ENCODE peak calls at places on chromosome 13, in nine cellular contexts. Z is tibial nerve, L is ovary, Y is A549, J is H1, W is transverse colon, K is stomach, M is SK-N-SH, V is suprapubic skin. D is an unnamed sample.

GRCh38 chr13:21435710-21436151 is 23.4 kb downstream of the ZDHHC20 start:
- DNase-seq in Z (no peak), L (no peak), Y (peak; percentile 22), J (no peak), W (peak; percentile 63), K (peak; percentile 68), M (no peak), V (no peak), D (peak; percentile 88)

GRCh38 chr13:44403720-44404063 is 30.1 kb downstream of the SERP2 start:
- DNase-seq in Z (no peak), L (no peak), Y (no peak), J (no peak), W (no peak), K (no peak), M (no peak), V (no peak), D (no peak)

GRCh38 chr13:32426191-32426980 is 1.5 kb downstream of the N4BP2L1 start:
- DNase-seq in Z (no peak), L (no peak), Y (no peak), J (no peak), W (peak; percentile 25), K (no peak), M (no peak), V (no peak), D (no peak)

GRCh38 chr13:45055198-45055901 is 65.0 kb upstream of the GTF2F2 start:
- DNase-seq in Z (no peak), L (no peak), Y (peak; percentile 25), J (no peak), W (peak; percentile 29), K (no peak), M (no peak), V (no peak), D (no peak)

GRCh38 chr13:44765076-44765475 is 188.9 kb upstream of the TSC22D1 start:
- DNase-seq in Z (no peak), L (no peak), Y (no peak), J (no peak), W (peak; percentile 27), K (no peak), M (peak; percentile 45), V (no peak), D (no peak)

GRCh38 chr13:110615322-110616102 is at the start of gene NAXD:
- DNase-seq in Z (peak; percentile 76), L (peak; percentile 94), Y (peak; percentile 99), J (peak; percentile 91), W (peak; percentile 94), K (peak; percentile 95), M (peak; percentile 99), V (peak; percentile 93), D (peak; percentile 96)

GRCh38 chr13:57630661-57631606 is 610 bp upstream of the PCDH17 start:
- DNase-seq in Z (no peak), L (no peak), Y (no peak), J (peak; percentile 49), W (no peak), K (no peak), M (peak; percentile 51), V (no peak), D (no peak)

GRCh38 chr13:80339841-80340642 is 884 bp downstream of the SPRY2 start:
- DNase-seq in Z (no peak), L (peak; percentile 66), Y (no peak), J (peak; percentile 61), W (peak; percentile 68), K (peak; percentile 46), M (peak; percentile 60), V (peak; percentile 82), D (peak; percentile 92)

GRCh38 chr13:26977541-26977940 is 194.1 kb downstream of the USP12 start:
- DNase-seq in Z (no peak), L (no peak), Y (no peak), J (no peak), W (no peak), K (no peak), M (no peak), V (no peak), D (no peak)

DNA sequence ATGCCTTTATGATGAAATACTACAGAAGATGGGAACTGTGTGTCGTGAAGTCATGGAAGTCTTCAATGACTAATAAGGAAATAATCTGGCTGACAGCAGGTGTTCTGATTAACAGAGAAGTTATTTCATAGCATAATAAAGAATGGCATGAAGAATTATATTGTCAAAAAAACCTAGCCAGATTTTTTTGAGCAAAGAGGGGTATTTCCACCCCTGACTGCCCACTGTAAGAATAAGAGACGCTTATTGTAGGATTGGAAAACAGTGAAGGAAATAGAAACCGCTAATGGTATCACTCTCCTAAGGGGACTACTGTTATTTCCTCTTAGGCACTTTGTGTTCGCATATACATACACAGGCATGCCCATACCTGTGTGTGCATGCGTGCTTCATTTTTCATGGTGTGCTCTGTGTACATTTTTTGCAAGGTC is 318.7 kb downstream of the SHISA2 start:
- DNase-seq in Z (no peak), L (no peak), Y (no peak), J (no peak), W (no peak), K (no peak), M (no peak), V (no peak), D (no peak)
- TF ChIP-seq CTCF in Z (no peak), L (no peak), Y (no peak), J (no peak), W (no peak), K (no peak), M (no peak), V (no peak), D (no peak)

GRCh38 chr13:100665403-100665802 is 9.2 kb downstream of the TMTC4 start:
- DNase-seq in Z (no peak), L (no peak), Y (no peak), J (no peak), W (no peak), K (no peak), M (no peak), V (no peak), D (peak; percentile 33)

GRCh38 chr13:100667894-100668293 is 6.7 kb downstream of the TMTC4 start:
- DNase-seq in Z (no peak), L (no peak), Y (no peak), J (no peak), W (no peak), K (no peak), M (no peak), V (no peak), D (no peak)

GRCh38 chr13:100671389-100672182 is 3.0 kb downstream of the TMTC4 start:
- DNase-seq in Z (no peak), L (no peak), Y (no peak), J (no peak), W (no peak), K (no peak), M (no peak), V (no peak), D (no peak)

GRCh38 chr13:100666124-100666523 is 8.5 kb downstream of the TMTC4 start:
- DNase-seq in Z (no peak), L (no peak), Y (no peak), J (no peak), W (no peak), K (no peak), M (peak; percentile 64), V (no peak), D (no peak)

GRCh38 chr13:100668408-100668807 is 6.2 kb downstream of the TMTC4 start:
- DNase-seq in Z (no peak), L (no peak), Y (no peak), J (no peak), W (no peak), K (no peak), M (no peak), V (no peak), D (no peak)
- TF ChIP-seq EP300 in Z (no peak), L (no peak), Y (no peak), J (no peak), W (no peak), K (no peak), M (no peak), V (no peak), D (no peak)

GRCh38 chr13:93246069-93246468 is 19.5 kb downstream of the GPC6 start:
- DNase-seq in Z (no peak), L (no peak), Y (no peak), J (no peak), W (no peak), K (no peak), M (no peak), V (no peak), D (no peak)

GRCh38 chr13:93248627-93249047 is 22.0 kb downstream of the GPC6 start:
- DNase-seq in Z (no peak), L (no peak), Y (no peak), J (no peak), W (no peak), K (peak; percentile 31), M (peak; percentile 56), V (no peak), D (peak; percentile 76)

GRCh38 chr13:93244141-93244917 is 17.7 kb downstream of the GPC6 start:
- DNase-seq in Z (no peak), L (no peak), Y (no peak), J (no peak), W (no peak), K (no peak), M (no peak), V (no peak), D (no peak)

GRCh38 chr13:93243375-93244063 is 16.9 kb downstream of the GPC6 start:
- DNase-seq in Z (no peak), L (no peak), Y (no peak), J (no peak), W (no peak), K (no peak), M (no peak), V (no peak), D (no peak)

GRCh38 chr13:93244918-93245280 is 18.3 kb downstream of the GPC6 start:
- DNase-seq in Z (no peak), L (no peak), Y (no peak), J (no peak), W (no peak), K (no peak), M (no peak), V (no peak), D (no peak)
- H3K4me3 ChIP-seq in Z (peak overlapping the region; percentile 44), L (no peak overlapping the region), Y (peak overlapping the region; percentile 33), J (no peak overlapping the region), W (no peak overlapping the region), K (peak overlapping the region; percentile 38), M (no peak overlapping the region), V (peak overlapping the region; percentile 29), D (peak overlapping the region; percentile 28)

GRCh38 chr13:39317284-39317683 is 279.0 kb downstream of the NHLRC3 start:
- DNase-seq in Z (no peak), L (no peak), Y (no peak), J (no peak), W (peak; percentile 11), K (no peak), M (no peak), V (no peak), D (no peak)
- TF ChIP-seq CTCF in Z (no peak), L (no peak), Y (no peak), J (no peak), W (no peak), K (no peak), M (no peak), V (no peak), D (no peak)

DNA sequence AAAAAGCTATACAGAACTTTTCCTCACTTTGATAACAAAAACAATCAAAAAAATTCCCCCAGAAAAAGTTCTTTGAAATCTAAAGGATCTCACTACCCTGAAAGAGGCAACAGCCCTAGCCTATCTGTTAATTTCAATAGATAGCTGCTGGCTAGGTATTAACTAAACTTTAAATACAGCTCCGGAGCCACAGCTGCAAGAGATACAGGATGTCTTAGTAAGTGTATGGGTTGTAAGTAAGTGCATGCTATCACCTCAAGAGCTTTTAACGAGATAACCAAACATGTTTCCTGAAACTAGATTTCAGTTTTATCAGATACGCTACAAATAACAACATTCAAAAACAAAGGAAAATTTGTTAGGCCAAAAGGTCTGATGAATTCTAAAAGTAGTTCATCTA is 148.4 kb downstream of the KLF12 start:
- DNase-seq in Z (no peak), L (no peak), Y (no peak), J (no peak), W (no peak), K (no peak), M (no peak), V (no peak), D (no peak)
- TF ChIP-seq EP300 in Z (no peak), L (no peak), Y (no peak), J (no peak), W (no peak), K (no peak), M (no peak), V (no peak), D (no peak)